ENCODE peak calls at places on chromosome 19, in five cellular contexts. C is A673, I is hepatocyte, P is testis, V is lower leg skin. D is an unnamed sample.

GRCh38 chr19:16654151-16654550 is 5.8 kb downstream of the SMIM7 start:
- DNase-seq in P (peak), V (no peak), I (no peak), C (peak), D (no peak)

GRCh38 chr19:843180-843835 is 2.5 kb downstream of the PRTN3 start:
- DNase-seq in P (no peak), V (no peak), C (no peak), I (peak), D (no peak)

GRCh38 chr19:821228-821975 is at the start of gene PLPPR3:
- DNase-seq in P (no peak), C (no peak), I (peak), V (no peak), D (no peak)

GRCh38 chr19:54233941-54234340 is 8.6 kb downstream of the LILRA6 start:
- DNase-seq in I (no peak), C (no peak), P (no peak), V (no peak), D (no peak)

GRCh38 chr19:49186108-49186507 is 28.5 kb downstream of the TRPM4 start:
- DNase-seq in C (no peak), V (no peak), I (no peak), P (no peak), D (no peak)

GRCh38 chr19:51749979-51750378 is 1.7 kb downstream of the FPR1 start:
- DNase-seq in P (no peak), C (no peak), I (no peak), V (no peak), D (no peak)

GRCh38 chr19:35168261-35168660 is 13.7 kb downstream of the FXYD5 start:
- DNase-seq in I (no peak), P (no peak), V (peak), C (no peak), D (no peak)

GRCh38 chr19:13807421-13808021 is 12.3 kb downstream of the ZSWIM4 start:
- DNase-seq in P (no peak), I (no peak), V (no peak), C (no peak), D (no peak)

GRCh38 chr19:17841810-17842662 is 5.7 kb downstream of the JAK3 start:
- DNase-seq in C (peak), V (no peak), P (peak), I (peak), D (no peak)

GRCh38 chr19:18558595-18558994 is 925 bp downstream of the KXD1 start:
- DNase-seq in V (no peak), C (no peak), P (no peak), I (no peak), D (no peak)

GRCh38 chr19:55467236-55468053 is 2.9 kb upstream of the C19orf85 start:
- DNase-seq in P (peak), V (no peak), C (no peak), I (peak), D (no peak)

GRCh38 chr19:42629191-42629590 is 34.5 kb upstream of the CEACAM8 start:
- DNase-seq in V (no peak), P (no peak), C (no peak), I (no peak), D (no peak)

GRCh38 chr19:16185925-16186234 is 670 bp downstream of the FAM32A start:
- DNase-seq in C (peak), I (no peak), P (no peak), V (no peak), D (no peak)

GRCh38 chr19:49861127-49861526 is 6.2 kb downstream of the PNKP start:
- DNase-seq in I (peak), C (peak), V (no peak), P (peak), D (no peak)

GRCh38 chr19:54190942-54191670 is at the start of gene TSEN34:
- DNase-seq in I (peak), V (peak), C (peak), P (peak), D (no peak)

GRCh38 chr19:33399745-33400681 is 26.5 kb downstream of the CEBPG start:
- DNase-seq in C (no peak), I (no peak), V (no peak), P (no peak), D (no peak)

GRCh38 chr19:5154129-5154798 is 185.4 kb downstream of the KDM4B start:
- DNase-seq in P (no peak), C (no peak), I (peak), V (peak), D (no peak)